ENCODE peak calls at places on chromosomes 5 and 9, in five cellular contexts. T is suprapubic skin, P is A549, A is tibial nerve, D is GM12878. Q is an unnamed sample.

GRCh38 chr5:112933651-112934365 is 11.8 kb upstream of the REEP5 start:
- DNase-seq in T (no peak), P (no peak), A (no peak), D (no peak), Q (no peak)

GRCh38 chr5:116032094-116032517 is at the start of gene ARL14EPL:
- DNase-seq in T (no peak), P (peak), A (no peak), D (no peak), Q (peak)

GRCh38 chr5:98769256-98770157 is 4.0 kb upstream of the RGMB start:
- DNase-seq in T (peak), P (peak), A (no peak), D (no peak), Q (peak)

GRCh38 chr5:178793156-178793555 is 62.7 kb upstream of the ZNF354A start:
- DNase-seq in T (no peak), P (peak), A (no peak), D (no peak), Q (peak)

GRCh38 chr5:165321912-165322311 is 1816.5 kb downstream of the MAT2B start:
- DNase-seq in T (no peak), P (no peak), A (no peak), D (no peak), Q (no peak)

GRCh38 chr9:38384990-38385848 is 7.3 kb upstream of the ALDH1B1 start:
- DNase-seq in T (peak), P (no peak), A (no peak), D (no peak), Q (no peak)

GRCh38 chr5:11563822-11564221 is 340.4 kb downstream of the CTNND2 start:
- DNase-seq in T (no peak), P (no peak), A (no peak), D (no peak), Q (no peak)

GRCh38 chr9:134550584-134550983 is 91.0 kb upstream of the COL5A1 start:
- DNase-seq in T (no peak), P (peak), A (no peak), D (no peak), Q (no peak)

GRCh38 chr5:119063579-119064379 is 7.1 kb upstream of the DMXL1 start:
- DNase-seq in T (no peak), P (peak), A (no peak), D (no peak), Q (no peak)

GRCh38 chr5:56123531-56124243 is 109.4 kb downstream of the ANKRD55 start:
- DNase-seq in T (peak), P (peak), A (no peak), D (no peak), Q (peak)

GRCh38 chr5:56129288-56129687 is 103.8 kb downstream of the ANKRD55 start:
- DNase-seq in T (no peak), P (no peak), A (no peak), D (no peak), Q (no peak)

GRCh38 chr5:56124885-56125250 is 108.3 kb downstream of the ANKRD55 start:
- DNase-seq in T (no peak), P (no peak), A (no peak), D (no peak), Q (no peak)

GRCh38 chr5:56128166-56128565 is 105.0 kb downstream of the ANKRD55 start:
- DNase-seq in T (no peak), P (no peak), A (no peak), D (no peak), Q (peak)

GRCh38 chr5:56126487-56127179 is 106.5 kb downstream of the ANKRD55 start:
- DNase-seq in T (no peak), P (peak), A (no peak), D (no peak), Q (no peak)
- TF ChIP-seq EP300 in T (no peak), P (no peak), A (no peak), D (no peak), Q (no peak)

GRCh38 chr9:27539479-27540441 is 10.1 kb upstream of the MOB3B start:
- DNase-seq in T (no peak), P (peak), A (no peak), D (peak), Q (no peak)
- TF ChIP-seq EP300 in T (peak), P (peak), A (peak), D (peak), Q (peak)

GRCh38 chr5:80061005-80061404 is 25.9 kb downstream of the THBS4 start:
- DNase-seq in T (no peak), P (no peak), A (no peak), D (no peak), Q (no peak)

GRCh38 chr5:80054682-80055081 is 19.5 kb downstream of the THBS4 start:
- DNase-seq in T (no peak), P (peak), A (no peak), D (no peak), Q (no peak)

GRCh38 chr5:80059354-80059980 is 24.3 kb downstream of the THBS4 start:
- DNase-seq in T (no peak), P (no peak), A (no peak), D (no peak), Q (no peak)

GRCh38 chr5:80057121-80057520 is 22.0 kb downstream of the THBS4 start:
- DNase-seq in T (no peak), P (no peak), A (no peak), D (no peak), Q (no peak)

DNA sequence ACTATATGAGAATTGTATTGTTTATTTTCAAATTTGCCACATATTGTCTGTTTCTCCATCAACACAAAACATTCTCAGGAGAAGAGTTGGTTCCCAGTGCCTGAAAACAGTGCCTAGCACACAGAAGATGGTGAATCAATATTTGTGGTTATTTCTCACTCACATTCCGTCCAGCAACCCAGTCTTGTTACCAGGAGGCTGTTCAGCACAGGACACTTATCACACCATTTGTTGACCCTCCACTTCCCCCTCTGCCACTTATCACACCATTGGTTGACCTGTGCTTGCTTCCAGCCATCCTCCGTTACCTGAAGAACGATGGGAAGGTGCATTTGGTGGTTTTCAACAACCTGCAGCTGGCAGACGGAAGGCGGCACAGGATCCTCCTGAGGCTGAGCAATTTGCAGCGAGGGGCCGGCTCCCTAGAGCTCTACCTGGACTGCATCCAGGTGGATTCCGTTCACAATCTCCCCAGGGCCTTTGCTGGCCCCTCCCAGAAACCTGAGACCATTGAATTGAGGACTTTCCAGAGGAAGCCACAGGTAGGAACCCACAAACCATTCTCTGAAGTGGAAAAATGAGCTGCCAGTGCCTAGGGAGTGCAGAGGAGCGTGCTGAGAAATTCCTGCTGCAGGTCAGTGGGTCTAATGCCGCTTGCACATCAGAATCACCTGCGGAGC is 20.5 kb downstream of the THBS4 start:
- DNase-seq in T (no peak), P (no peak), A (no peak), D (no peak), Q (no peak)
- TF ChIP-seq EP300 in T (no peak), P (no peak), A (no peak), D (no peak), Q (no peak)

GRCh38 chr5:78587081-78587774 is 61.3 kb downstream of the LHFPL2 start:
- DNase-seq in T (no peak), P (no peak), A (no peak), D (no peak), Q (no peak)

GRCh38 chr5:78586251-78586650 is 62.3 kb downstream of the LHFPL2 start:
- DNase-seq in T (no peak), P (peak), A (no peak), D (no peak), Q (no peak)

GRCh38 chr5:78589928-78590327 is 58.6 kb downstream of the LHFPL2 start:
- DNase-seq in T (no peak), P (no peak), A (no peak), D (no peak), Q (no peak)

GRCh38 chr5:78588517-78588916 is 60.1 kb downstream of the LHFPL2 start:
- DNase-seq in T (no peak), P (no peak), A (no peak), D (no peak), Q (no peak)

GRCh38 chr5:78587775-78588291 is 60.7 kb downstream of the LHFPL2 start:
- DNase-seq in T (no peak), P (no peak), A (no peak), D (no peak), Q (no peak)
- TF ChIP-seq EP300 in T (no peak), P (no peak), A (peak), D (no peak), Q (no peak)

GRCh38 chr9:114072181-114073140 is 5.6 kb downstream of the AMBP start:
- DNase-seq in T (peak), P (no peak), A (no peak), D (no peak), Q (peak)
- TF ChIP-seq EP300 in T (no peak), P (no peak), A (no peak), D (no peak), Q (no peak)